ENCODE peak calls at places on chromosomes 7 and 10, in six cellular contexts. U, M, N, E, D and A are unnamed samples. For H3K9me3, the result is how much of the 10 kb centered on the place peaks cover.

GRCh38 chr7:816751-817671 is 15.3 kb upstream of the SUN1 start:
- DNase-seq in M (peak), N (no peak), D (no peak), U (no peak), E (peak), A (peak)

GRCh38 chr7:30920584-30921539 is 9.2 kb downstream of the AQP1 start:
- DNase-seq in U (peak), E (peak), N (peak), D (no peak), M (peak), A (no peak)

GRCh38 chr10:101485681-101486554 is 102.1 kb downstream of the POLL start:
- DNase-seq in U (no peak), E (no peak), D (no peak), N (no peak), M (peak), A (no peak)

GRCh38 chr7:94431620-94432295 is 37.1 kb downstream of the COL1A2 start:
- DNase-seq in N (no peak), D (no peak), U (no peak), E (no peak), M (no peak), A (no peak)

GRCh38 chr10:124703778-124704427 is 40.3 kb downstream of the FAM53B start:
- DNase-seq in M (no peak), U (peak), D (no peak), N (peak), E (peak), A (no peak)

GRCh38 chr7:21504021-21504420 is 38.8 kb upstream of the DNAH11 start:
- DNase-seq in E (no peak), D (no peak), N (no peak), U (no peak), M (no peak), A (no peak)

GRCh38 chr7:10889266-10889898 is 84.3 kb upstream of the PHF14 start:
- DNase-seq in E (no peak), U (no peak), M (peak), N (no peak), D (peak), A (peak)

GRCh38 chr7:155194531-155195140 is 103.0 kb upstream of the INSIG1 start:
- DNase-seq in U (no peak), E (no peak), D (no peak), N (no peak), M (no peak), A (no peak)

GRCh38 chr10:128462026-128462425 is 335.8 kb upstream of the MKI67 start:
- DNase-seq in M (peak), N (no peak), U (no peak), D (no peak), E (peak), A (no peak)

GRCh38 chr7:131068604-131069021 is 259.1 kb upstream of the MKLN1 start:
- DNase-seq in E (no peak), D (no peak), M (no peak), U (no peak), N (no peak), A (no peak)

GRCh38 chr10:3828404-3829192 is 43.6 kb upstream of the KLF6 start:
- DNase-seq in N (no peak), M (no peak), U (no peak), E (no peak), D (no peak), A (no peak)

GRCh38 chr10:4541292-4541691 is 284.7 kb upstream of the AKR1E2 start:
- DNase-seq in D (peak), M (no peak), U (no peak), N (peak), E (no peak), A (no peak)

GRCh38 chr7:73920406-73921134 is 59.6 kb downstream of the TMEM270 start:
- DNase-seq in M (no peak), D (no peak), U (no peak), E (peak), N (no peak), A (no peak)

GRCh38 chr7:4792537-4793126 is 17.2 kb downstream of the AP5Z1 start:
- DNase-seq in M (peak), U (no peak), E (peak), N (no peak), D (no peak), A (no peak)

GRCh38 chr10:101287183-101287830 is 58.0 kb upstream of the LBX1 start:
- DNase-seq in U (no peak), N (no peak), D (no peak), M (no peak), E (no peak), A (no peak)

GRCh38 chr10:35413985-35414861 is 77.9 kb downstream of the CCNY start:
- DNase-seq in E (no peak), M (peak), U (no peak), D (no peak), N (no peak), A (no peak)

GRCh38 chr7:120272896-120273475 is at the start of gene KCND2:
- DNase-seq in N (no peak), M (peak), D (no peak), E (no peak), U (no peak), A (no peak)

GRCh38 chr7:88485811-88486210 is 179.1 kb upstream of the STEAP4 start:
- DNase-seq in E (no peak), D (no peak), M (no peak), N (no peak), U (no peak), A (no peak)

GRCh38 chr7:50822110-50822509 is 39.4 kb upstream of the GRB10 start:
- DNase-seq in M (no peak), U (no peak), E (no peak), D (no peak), N (no peak), A (no peak)

GRCh38 chr7:44750921-44751571 is 2.4 kb downstream of the ZMIZ2 start:
- DNase-seq in E (peak), U (no peak), N (no peak), M (peak), D (no peak), A (no peak)

GRCh38 chr10:84256510-84257342 is 11.9 kb downstream of the RGR start:
- DNase-seq in U (peak), N (no peak), E (no peak), M (peak), D (no peak), A (peak)

GRCh38 chr10:31524458-31524857 is 205.4 kb downstream of the ZEB1 start:
- DNase-seq in M (no peak), N (no peak), U (no peak), E (no peak), D (no peak), A (no peak)

GRCh38 chr7:44057849-44058758 is 7.3 kb downstream of the PGAM2 start:
- DNase-seq in D (no peak), N (peak), M (no peak), U (no peak), E (peak), A (no peak)

GRCh38 chr10:71963351-71963755 is 842 bp upstream of the CHST3 start:
- DNase-seq in E (no peak), U (peak), M (no peak), D (no peak), N (peak), A (no peak)

GRCh38 chr10:35153723-35154122 is 27.1 kb downstream of the CREM start:
- DNase-seq in N (no peak), D (no peak), U (no peak), E (no peak), M (no peak), A (no peak)

GRCh38 chr7:77651544-77652162 is 44.6 kb upstream of the RSBN1L start:
- DNase-seq in N (no peak), E (no peak), U (no peak), M (no peak), D (peak), A (peak)

GRCh38 chr10:89600041-89600440 is 45.0 kb downstream of the PANK1 start:
- DNase-seq in D (no peak), U (no peak), M (no peak), E (no peak), N (no peak), A (no peak)

GRCh38 chr10:120688928-120689327 is 162.2 kb upstream of the WDR11 start:
- DNase-seq in E (no peak), U (no peak), N (no peak), M (peak), D (no peak), A (no peak)

GRCh38 chr7:122442929-122443328 is 138.4 kb upstream of the FEZF1 start:
- DNase-seq in M (no peak), E (no peak), U (no peak), D (no peak), N (no peak), A (no peak)

GRCh38 chr7:15007507-15007906 is 105.0 kb upstream of the DGKB start:
- DNase-seq in E (no peak), M (peak), D (no peak), N (no peak), U (no peak), A (no peak)

GRCh38 chr7:47783456-47784240 is 164.6 kb downstream of the PKD1L1 start:
- DNase-seq in M (no peak), U (no peak), E (no peak), D (peak), N (peak), A (no peak)

GRCh38 chr10:121406823-121407545 is 191.3 kb downstream of the FGFR2 start:
- DNase-seq in N (peak), U (no peak), D (no peak), E (no peak), M (no peak), A (no peak)

GRCh38 chr10:80273523-80274170 is 15.8 kb downstream of the MAT1A start:
- DNase-seq in E (no peak), M (peak), U (no peak), D (no peak), N (no peak), A (no peak)

GRCh38 chr10:63520463-63521388 is 475 bp upstream of the REEP3 start:
- DNase-seq in D (no peak), U (peak), N (peak), M (peak), E (no peak), A (peak)

GRCh38 chr7:125747966-125748365 is 818.3 kb upstream of the POT1 start:
- DNase-seq in N (no peak), E (no peak), M (no peak), U (no peak), D (no peak), A (no peak)
- H3K9me3 ChIP-seq in N (under half), E (under half), M (under half), U (under half), D (under half), A (under half)

DNA sequence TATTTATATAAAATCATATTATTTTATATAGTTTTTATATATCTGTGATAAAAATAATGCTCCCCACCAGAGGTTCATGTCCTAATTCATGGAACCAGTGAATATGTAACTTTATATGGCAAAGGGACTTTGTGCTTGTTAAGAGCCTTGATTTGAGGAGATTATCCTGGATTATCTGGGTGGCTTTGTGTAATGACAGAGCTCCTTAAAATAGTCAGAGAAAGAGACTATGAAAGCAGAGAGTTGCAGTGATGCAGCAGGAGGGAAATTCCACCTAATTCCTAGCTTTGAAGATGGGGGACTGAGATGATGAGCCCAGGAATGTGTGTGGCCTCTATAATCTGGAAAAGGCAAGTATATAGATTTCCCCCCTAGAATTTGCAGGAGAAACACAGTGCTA is 1034.2 kb upstream of the C7orf33 start:
- DNase-seq in N (no peak), E (no peak), U (no peak), M (no peak), D (no peak), A (no peak)
- TF ChIP-seq CTCF in N (no peak), E (no peak), U (no peak), M (no peak), D (no peak), A (no peak)

DNA sequence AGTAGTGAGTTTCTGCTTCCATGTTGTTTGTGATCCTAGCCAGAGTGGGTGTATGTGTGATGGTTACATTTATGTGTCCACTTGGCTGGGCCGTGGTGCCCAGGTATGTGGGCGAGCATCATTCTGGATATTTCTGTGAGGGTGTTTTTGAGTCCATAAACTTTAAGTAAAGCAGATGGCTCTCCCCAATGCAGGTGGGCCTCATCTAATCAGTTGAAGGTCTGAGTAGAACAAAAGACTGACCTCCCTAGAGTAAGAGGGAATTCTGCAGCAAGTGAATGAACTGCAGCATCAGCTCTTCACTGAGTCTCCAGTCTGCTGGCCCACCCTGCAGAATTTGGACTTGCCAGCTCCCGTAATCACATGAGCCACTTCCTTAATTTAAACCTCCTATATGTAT is 571.9 kb downstream of the ACTR3B start:
- DNase-seq in M (no peak), E (no peak), U (no peak), D (no peak), N (no peak), A (no peak)
- H3K9me3 ChIP-seq in M (half or more), E (under half), U (under half), D (under half), N (under half), A (under half)

GRCh38 chr10:16352146-16352545 is 84.7 kb upstream of the PTER start:
- DNase-seq in M (no peak), D (no peak), E (no peak), N (no peak), U (no peak), A (no peak)
- TF ChIP-seq CTCF in M (no peak), D (no peak), E (no peak), N (no peak), U (no peak), A (no peak)

GRCh38 chr10:130372866-130373265 is 236.7 kb downstream of the GLRX3 start:
- DNase-seq in E (no peak), U (no peak), D (no peak), M (peak), N (peak), A (no peak)
- H3K9me3 ChIP-seq in E (under half), U (under half), D (under half), M (under half), N (under half), A (under half)

DNA sequence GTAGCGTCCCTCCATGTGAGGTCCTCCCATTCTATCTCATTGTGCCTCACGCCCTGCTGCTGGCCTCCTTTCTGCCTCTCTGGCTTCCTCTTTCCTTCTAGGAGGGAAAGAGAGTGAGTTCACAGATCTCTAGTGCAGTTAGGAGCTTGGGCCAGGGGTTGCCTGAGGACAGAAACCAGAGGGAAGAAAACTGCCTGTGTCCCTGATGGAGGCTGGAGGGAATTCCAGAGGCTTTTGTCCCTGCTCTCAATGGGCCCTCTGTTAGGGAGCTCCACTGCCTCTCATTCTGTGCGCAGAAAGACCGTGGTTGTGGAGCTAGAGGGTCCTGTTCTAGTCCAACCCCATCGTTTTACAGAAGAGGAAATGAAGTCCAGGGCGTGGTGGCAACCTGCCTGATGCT is 4.6 kb downstream of the MARVELD1 start:
- DNase-seq in U (peak), N (no peak), M (no peak), E (peak), D (no peak), A (no peak)
- TF ChIP-seq CTCF in U (no peak), N (no peak), M (no peak), E (no peak), D (no peak), A (no peak)

GRCh38 chr10:131778385-131778784 is 122.4 kb upstream of the PPP2R2D start:
- DNase-seq in E (no peak), N (peak), U (no peak), M (peak), D (no peak), A (no peak)

GRCh38 chr10:131777162-131777561 is 123.6 kb upstream of the PPP2R2D start:
- DNase-seq in D (no peak), U (no peak), N (no peak), E (no peak), M (peak), A (no peak)

GRCh38 chr10:131778842-131779241 is 122.0 kb upstream of the PPP2R2D start:
- DNase-seq in D (no peak), N (peak), M (peak), U (no peak), E (no peak), A (no peak)

GRCh38 chr10:131776496-131776895 is 124.3 kb upstream of the PPP2R2D start:
- DNase-seq in D (no peak), N (no peak), M (peak), E (no peak), U (no peak), A (no peak)

DNA sequence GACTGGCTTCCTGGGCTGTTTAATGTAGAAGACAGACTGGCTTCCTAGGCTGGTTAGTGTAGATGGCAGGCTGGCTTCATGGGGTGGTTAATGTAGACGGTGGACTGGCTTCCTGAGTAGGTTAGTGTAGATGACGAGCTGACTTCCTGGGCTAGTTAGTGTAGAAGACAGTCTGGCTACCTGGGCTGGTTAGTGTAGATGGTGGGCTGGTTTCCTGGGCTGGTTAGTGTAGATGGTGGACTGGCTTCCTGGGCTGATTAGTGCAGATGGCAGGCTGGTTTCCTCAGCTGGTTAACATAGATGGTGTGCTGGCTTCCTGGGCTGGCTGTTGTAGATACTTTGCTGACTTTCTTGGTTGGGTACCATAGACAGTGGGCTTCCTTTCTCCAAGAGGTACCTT is 122.9 kb upstream of the PPP2R2D start:
- DNase-seq in E (no peak), D (no peak), U (no peak), M (no peak), N (peak), A (no peak)
- H3K9me3 ChIP-seq in E (under half), D (under half), U (under half), M (under half), N (under half), A (under half)

DNA sequence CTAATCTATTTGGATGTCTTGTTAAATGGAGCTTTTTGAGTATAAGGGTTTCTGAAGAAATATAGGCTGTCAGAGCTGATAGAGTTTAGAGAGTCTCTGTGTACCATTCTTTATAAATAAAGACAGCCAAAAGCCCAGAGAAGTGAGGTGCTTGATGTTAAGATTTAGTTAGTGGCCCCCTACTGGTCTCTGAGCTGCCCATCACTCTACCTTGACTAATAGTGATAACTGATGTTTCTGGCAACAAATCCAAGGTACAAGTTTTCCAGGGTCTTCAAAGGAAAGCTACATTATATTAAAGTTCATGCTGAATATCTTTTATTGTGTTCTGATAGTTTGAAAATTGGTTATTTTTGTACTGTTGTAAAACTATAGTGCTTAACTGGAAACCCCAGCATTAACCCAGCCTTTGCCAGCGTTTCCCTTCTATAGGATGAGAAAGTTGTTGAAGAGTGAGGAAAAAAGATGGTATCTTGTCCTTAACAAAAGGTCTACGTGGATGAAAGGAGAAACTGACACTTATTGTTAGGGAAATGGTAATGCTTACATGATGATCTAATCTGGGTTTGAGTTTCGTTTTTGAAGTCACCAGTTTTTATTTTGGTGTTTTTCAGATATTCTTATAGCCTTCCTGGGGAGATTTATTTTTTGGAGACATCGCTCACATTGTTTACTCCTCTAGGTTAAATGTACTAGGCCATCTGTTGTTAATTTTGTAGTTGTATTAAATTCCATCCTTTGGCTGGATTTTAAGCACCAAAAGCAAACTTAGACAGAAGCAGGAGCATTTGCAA is 79.0 kb downstream of the AUTS2 start:
- DNase-seq in D (peak), E (no peak), U (no peak), N (no peak), M (no peak), A (no peak)
- TF ChIP-seq CTCF in D (peak), E (no peak), U (peak), N (no peak), M (peak), A (peak)

GRCh38 chr7:152354061-152354460 is 81.7 kb downstream of the KMT2C start:
- DNase-seq in M (no peak), U (no peak), N (no peak), D (no peak), E (no peak), A (no peak)

GRCh38 chr7:152355474-152356057 is 80.2 kb downstream of the KMT2C start:
- DNase-seq in U (no peak), D (no peak), E (no peak), N (no peak), M (no peak), A (no peak)

GRCh38 chr7:152347888-152348287 is 87.9 kb downstream of the KMT2C start:
- DNase-seq in E (no peak), M (no peak), D (no peak), N (no peak), U (no peak), A (no peak)

DNA sequence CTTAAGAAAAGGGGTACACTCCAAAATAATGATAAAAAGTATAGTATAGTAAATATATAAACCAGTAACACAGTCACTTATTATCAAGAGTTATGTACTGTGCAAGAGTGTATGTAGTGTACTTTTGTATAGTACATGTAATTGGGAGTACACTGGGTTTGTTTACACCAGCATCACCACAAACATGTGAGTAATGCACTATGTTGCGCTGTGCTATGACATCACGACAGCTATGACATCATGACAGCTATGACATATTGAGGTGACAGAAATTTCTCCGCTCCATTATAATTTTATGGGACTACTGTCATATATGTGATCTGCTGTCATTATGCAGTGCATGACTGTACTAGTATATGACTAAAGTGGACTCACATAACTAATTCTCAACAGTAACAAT is 84.6 kb downstream of the KMT2C start:
- DNase-seq in N (no peak), E (no peak), D (no peak), M (no peak), U (no peak), A (no peak)
- H3K9me3 ChIP-seq in N (under half), E (under half), D (under half), M (half or more), U (under half), A (under half)